ENCODE peak calls at places on chromosome 7, in five cellular contexts. D is heart left ventricle, C is endothelial cell of umbilical vein, E is prostate gland, R is adrenal gland. O is an unnamed sample. For H3K36me3, the result is how much of the 10 kb centered on the place peaks cover.

GRCh38 chr7:155566011-155566836 is 19.9 kb upstream of the CNPY1 start:
- DNase-seq in C (no peak), E (no peak), R (no peak), D (no peak), O (no peak)

GRCh38 chr7:86091369-86091768 is 552.3 kb upstream of the GRM3 start:
- DNase-seq in D (no peak), C (no peak), R (no peak), E (no peak), O (no peak)

GRCh38 chr7:68238204-68238805 is 1241.7 kb downstream of the TYW1 start:
- DNase-seq in E (no peak), D (no peak), R (no peak), C (no peak), O (no peak)

GRCh38 chr7:90320801-90321494 is at the start of gene FAM237B:
- DNase-seq in R (no peak), D (no peak), E (no peak), C (no peak), O (no peak)

GRCh38 chr7:36217211-36217960 is 64.3 kb downstream of the EEPD1 start:
- DNase-seq in D (no peak), C (no peak), R (no peak), E (no peak), O (no peak)

GRCh38 chr7:6238309-6238925 is 34.0 kb downstream of the CYTH3 start:
- DNase-seq in C (no peak), E (no peak), R (no peak), D (no peak), O (no peak)

GRCh38 chr7:2461268-2462026 is 14.8 kb downstream of the GRIFIN start:
- DNase-seq in D (no peak), R (no peak), E (no peak), C (no peak), O (no peak)

GRCh38 chr7:18958627-18959026 is 158.8 kb downstream of the TWIST1 start:
- DNase-seq in E (no peak), R (no peak), D (no peak), C (no peak), O (no peak)

GRCh38 chr7:156907656-156908055 is 14.7 kb upstream of the LMBR1 start:
- DNase-seq in C (no peak), E (no peak), R (no peak), D (no peak), O (no peak)

GRCh38 chr7:9945882-9946281 is 1027.8 kb upstream of the PHF14 start:
- DNase-seq in D (no peak), C (no peak), R (no peak), E (no peak), O (no peak)

GRCh38 chr7:70097639-70098038 is 499.4 kb downstream of the AUTS2 start:
- DNase-seq in E (no peak), R (no peak), D (no peak), C (no peak), O (no peak)

GRCh38 chr7:157754416-157754790 is 417.6 kb downstream of the DNAJB6 start:
- DNase-seq in C (no peak), R (no peak), E (no peak), D (no peak), O (no peak)

GRCh38 chr7:104328308-104328969 is at the start of gene LHFPL3:
- DNase-seq in E (no peak), R (no peak), D (no peak), C (no peak), O (no peak)

GRCh38 chr7:117020605-117021002 is 67.3 kb downstream of the ST7 start:
- DNase-seq in C (no peak), R (no peak), E (no peak), D (no peak), O (no peak)

GRCh38 chr7:158080899-158081445 is 506.7 kb downstream of the PTPRN2 start:
- DNase-seq in C (no peak), R (no peak), D (no peak), E (no peak), O (no peak)

GRCh38 chr7:749121-749520 is 22.0 kb upstream of the PRKAR1B start:
- DNase-seq in D (peak), C (peak), R (no peak), E (peak), O (no peak)

DNA sequence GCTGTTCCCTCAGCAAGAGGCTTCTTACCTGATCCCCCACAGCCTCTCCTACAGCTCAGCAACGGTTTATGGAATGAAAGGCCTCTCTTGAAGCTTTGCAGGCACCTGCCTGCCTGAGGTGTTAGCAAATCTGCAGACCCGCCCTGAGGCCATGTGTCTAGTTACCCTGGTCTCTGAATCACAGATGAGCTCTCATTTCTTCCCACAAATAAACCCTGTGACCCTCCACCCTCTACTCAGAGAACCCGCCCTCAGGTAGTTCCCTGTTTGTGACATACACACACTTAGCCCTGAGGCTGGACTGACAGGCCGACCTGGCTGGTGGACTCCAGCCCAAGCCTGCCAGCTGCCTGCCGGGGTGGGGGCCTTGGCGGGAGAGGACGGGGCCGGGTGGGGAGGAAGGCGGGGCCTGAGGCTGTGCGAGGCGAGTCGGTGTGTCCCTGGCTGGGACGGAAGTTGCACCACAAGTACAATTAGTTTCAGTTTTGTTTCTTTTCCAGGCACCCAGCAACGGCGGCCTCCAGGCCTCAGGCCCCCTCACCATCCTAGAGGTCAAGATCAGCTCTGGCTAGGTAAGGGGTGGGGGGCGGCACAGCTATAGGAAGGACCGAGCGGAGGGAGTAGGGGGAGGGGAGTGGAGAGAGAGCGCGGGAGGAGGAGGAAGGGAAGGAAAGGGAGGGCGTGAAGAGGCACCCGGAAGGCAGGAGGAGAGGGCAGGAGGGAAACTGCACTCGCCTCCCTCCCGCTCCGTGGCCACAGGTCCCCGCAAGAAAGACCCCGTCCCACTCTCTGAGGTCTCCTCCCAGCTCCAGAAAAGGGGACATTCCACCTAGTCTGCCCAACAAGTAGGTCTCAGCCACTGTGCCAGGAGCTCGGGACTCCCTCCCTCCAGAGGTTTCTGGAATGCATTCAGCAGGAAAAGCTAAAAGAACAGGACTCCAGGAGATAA is at the start of gene TRIM56:
- DNase-seq in D (peak), C (peak), E (peak), R (peak), O (peak)
- TF ChIP-seq POLR2A in D (peak), C (no peak), E (peak), R (peak), O (peak)

GRCh38 chr7:64992971-64993370 is 2.1 kb upstream of the ZNF117 start:
- DNase-seq in E (no peak), R (no peak), C (no peak), D (no peak), O (no peak)

GRCh38 chr7:64990936-64991335 is at the start of gene ZNF117:
- DNase-seq in D (no peak), C (no peak), E (no peak), R (no peak), O (no peak)

GRCh38 chr7:64993901-64994300 is 3.1 kb upstream of the ZNF117 start:
- DNase-seq in C (no peak), D (no peak), R (no peak), E (no peak), O (no peak)

GRCh38 chr7:64990216-64990615 is 620 bp downstream of the ZNF117 start:
- DNase-seq in D (no peak), R (no peak), C (no peak), E (no peak), O (no peak)
- H3K36me3 ChIP-seq in D (under half), R (under half), C (under half), E (under half), O (under half)

GRCh38 chr7:151226875-151227782 is at the start of gene ABCF2:
- DNase-seq in C (peak), D (peak), E (peak), R (peak), O (peak)
- TF ChIP-seq POLR2A in C (peak), D (no peak), E (no peak), R (peak), O (peak)

GRCh38 chr7:44469461-44469860 is 21.0 kb downstream of the NUDCD3 start:
- DNase-seq in R (no peak), C (no peak), D (no peak), E (no peak), O (no peak)
- H3K36me3 ChIP-seq in R (under half), C (under half), D (under half), E (under half), O (under half)

DNA sequence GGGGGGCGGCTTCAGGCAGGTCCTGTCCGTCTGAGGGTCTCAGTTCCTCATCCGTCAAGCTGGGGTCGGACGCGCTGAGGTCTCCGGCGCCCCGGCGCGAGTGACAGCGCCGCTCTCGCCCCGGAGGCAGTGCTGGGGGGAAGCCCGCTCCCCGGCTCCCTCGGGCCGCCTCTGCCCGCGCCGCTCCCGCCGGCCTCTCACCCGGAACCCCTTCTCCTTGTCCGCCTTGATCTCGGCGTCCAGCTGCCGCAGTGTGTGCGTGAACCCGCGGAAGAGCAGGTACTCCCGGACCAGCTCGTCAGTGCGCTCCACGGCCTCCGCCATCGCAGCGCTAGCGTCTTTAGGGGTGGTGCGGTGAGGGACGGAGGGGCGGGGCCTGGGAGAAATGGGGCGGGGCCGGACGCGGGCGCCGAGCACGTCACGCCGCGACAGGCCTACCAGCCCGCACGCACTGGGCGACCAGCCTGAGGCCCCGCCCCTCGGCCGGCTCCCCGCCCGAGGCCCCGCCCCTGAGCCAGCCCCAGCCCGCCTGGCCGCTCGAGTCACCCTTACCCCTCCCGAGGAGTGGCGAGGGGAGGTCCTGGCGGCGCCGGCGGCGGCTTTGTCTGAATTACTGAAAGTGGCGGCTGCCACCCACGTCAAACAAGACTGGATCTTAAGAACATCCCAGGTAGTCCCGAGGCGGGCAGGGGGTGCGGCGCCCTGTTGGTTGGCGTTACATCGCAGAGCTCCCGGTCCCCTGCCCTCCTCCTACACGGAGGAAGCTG is at the start of gene WDR91:
- DNase-seq in E (peak), R (peak), D (peak), C (peak), O (peak)
- TF ChIP-seq POLR2A in E (peak), R (peak), D (peak), C (peak), O (peak)

O was measured in right lobe of liver.